ENCODE peak calls at places on chromosome 22, in six cellular contexts. Z is HepG2, Q is SK-N-SH, K is A549, G is K562, A is H1. T is an unnamed sample.
A peak's percentile ranks its signal among the peaks of the same experiment; 100 is the strongest.

GRCh38 chr22:39283312-39284141 is 35.9 kb downstream of the RPL3 start:
- DNase-seq in Z (peak; percentile 86), Q (peak; percentile 58), K (no peak), G (peak; percentile 92), A (no peak), T (no peak)

GRCh38 chr22:32585737-32586136 is 111.1 kb downstream of the FBXO7 start:
- DNase-seq in Z (no peak), Q (no peak), K (no peak), G (no peak), A (no peak), T (no peak)

GRCh38 chr22:25208743-25209505 is 9.3 kb downstream of the CRYBB3 start:
- DNase-seq in Z (no peak), Q (no peak), K (no peak), G (no peak), A (no peak), T (no peak)

GRCh38 chr22:33124471-33124870 is 66.3 kb upstream of the SYN3 start:
- DNase-seq in Z (no peak), Q (no peak), K (no peak), G (no peak), A (no peak), T (no peak)

GRCh38 chr22:46587492-46588278 is 32.5 kb upstream of the GRAMD4 start:
- DNase-seq in Z (no peak), Q (peak; percentile 71), K (no peak), G (no peak), A (no peak), T (peak; percentile 35)

GRCh38 chr22:46614070-46614931 is 5.9 kb upstream of the GRAMD4 start:
- DNase-seq in Z (no peak), Q (no peak), K (no peak), G (no peak), A (no peak), T (peak; percentile 70)

GRCh38 chr22:25969901-25970300 is 199.4 kb upstream of the SEZ6L start:
- DNase-seq in Z (no peak), Q (no peak), K (no peak), G (no peak), A (no peak), T (no peak)

GRCh38 chr22:46372686-46373085 is 37.2 kb downstream of the TRMU start:
- DNase-seq in Z (no peak), Q (no peak), K (no peak), G (no peak), A (no peak), T (no peak)

GRCh38 chr22:21807545-21807944 is 59.9 kb downstream of the MAPK1 start:
- DNase-seq in Z (no peak), Q (peak; percentile 49), K (no peak), G (no peak), A (no peak), T (no peak)

GRCh38 chr22:50621491-50621880 is 6.5 kb downstream of the ARSA start:
- DNase-seq in Z (no peak), Q (peak; percentile 13), K (no peak), G (no peak), A (no peak), T (peak; percentile 69)

GRCh38 chr22:35349704-35350538 is 31.0 kb upstream of the HMOX1 start:
- DNase-seq in Z (no peak), Q (peak; percentile 60), K (no peak), G (no peak), A (no peak), T (no peak)

GRCh38 chr22:28716686-28717085 is 24.9 kb downstream of the CHEK2 start:
- DNase-seq in Z (no peak), Q (no peak), K (no peak), G (no peak), A (no peak), T (no peak)

GRCh38 chr22:33357894-33358440 is 299.8 kb upstream of the SYN3 start:
- DNase-seq in Z (no peak), Q (no peak), K (no peak), G (no peak), A (no peak), T (no peak)

GRCh38 chr22:39478461-39478860 is 21.6 kb downstream of the MGAT3 start:
- DNase-seq in Z (no peak), Q (no peak), K (no peak), G (peak; percentile 55), A (peak; percentile 85), T (no peak)

GRCh38 chr22:20024225-20025087 is 3.5 kb downstream of the TANGO2 start:
- DNase-seq in Z (no peak), Q (no peak), K (no peak), G (no peak), A (no peak), T (no peak)

GRCh38 chr22:46626911-46627805 is 7.0 kb downstream of the GRAMD4 start:
- DNase-seq in Z (no peak), Q (no peak), K (no peak), G (peak; percentile 52), A (peak; percentile 87), T (no peak)

GRCh38 chr22:25354456-25354855 is 135.0 kb downstream of the CRYBB2 start:
- DNase-seq in Z (no peak), Q (no peak), K (no peak), G (no peak), A (no peak), T (no peak)

GRCh38 chr22:47422736-47423135 is 660.3 kb downstream of the TBC1D22A start:
- DNase-seq in Z (no peak), Q (no peak), K (no peak), G (no peak), A (no peak), T (no peak)

GRCh38 chr22:39392341-39392948 is 7.1 kb upstream of the TAB1 start:
- DNase-seq in Z (peak; percentile 41), Q (no peak), K (no peak), G (no peak), A (no peak), T (no peak)

DNA sequence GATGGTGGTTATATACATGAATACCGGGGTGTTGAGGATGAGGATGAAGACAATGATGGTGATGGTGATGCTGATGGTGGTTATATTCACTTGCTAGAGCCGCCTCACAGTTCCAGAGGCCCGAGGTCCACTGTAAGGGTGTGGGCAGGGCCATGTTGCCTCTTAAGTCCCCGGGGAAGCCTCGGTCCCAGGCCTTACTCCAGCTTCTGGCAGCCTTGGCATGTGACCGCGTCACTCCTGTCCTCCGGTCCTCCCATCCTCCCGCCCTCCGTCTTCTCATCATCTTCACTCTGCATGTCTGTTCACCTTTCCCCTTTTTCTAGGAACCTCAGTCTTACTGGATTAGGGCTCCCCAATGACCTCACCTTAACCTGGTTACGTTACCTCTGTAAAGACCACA is 54.6 kb downstream of the IGLL1 start:
- DNase-seq in Z (no peak), Q (no peak), K (no peak), G (no peak), A (no peak), T (no peak)
- TF ChIP-seq CHD2 in Z (no peak), Q (no peak), K (no peak), G (no peak), A (no peak), T (no peak)

GRCh38 chr22:38098410-38099249 is 11.9 kb downstream of the BAIAP2L2 start:
- DNase-seq in Z (no peak), Q (no peak), K (no peak), G (no peak), A (no peak), T (no peak)
- TF ChIP-seq CHD2 in Z (no peak), Q (no peak), K (no peak), G (no peak), A (no peak), T (no peak)

GRCh38 chr22:49268924-49269323 is 558.7 kb downstream of the BRD1 start:
- DNase-seq in Z (no peak), Q (no peak), K (no peak), G (no peak), A (no peak), T (no peak)
- TF ChIP-seq CHD2 in Z (no peak), Q (no peak), K (no peak), G (no peak), A (no peak), T (no peak)

DNA sequence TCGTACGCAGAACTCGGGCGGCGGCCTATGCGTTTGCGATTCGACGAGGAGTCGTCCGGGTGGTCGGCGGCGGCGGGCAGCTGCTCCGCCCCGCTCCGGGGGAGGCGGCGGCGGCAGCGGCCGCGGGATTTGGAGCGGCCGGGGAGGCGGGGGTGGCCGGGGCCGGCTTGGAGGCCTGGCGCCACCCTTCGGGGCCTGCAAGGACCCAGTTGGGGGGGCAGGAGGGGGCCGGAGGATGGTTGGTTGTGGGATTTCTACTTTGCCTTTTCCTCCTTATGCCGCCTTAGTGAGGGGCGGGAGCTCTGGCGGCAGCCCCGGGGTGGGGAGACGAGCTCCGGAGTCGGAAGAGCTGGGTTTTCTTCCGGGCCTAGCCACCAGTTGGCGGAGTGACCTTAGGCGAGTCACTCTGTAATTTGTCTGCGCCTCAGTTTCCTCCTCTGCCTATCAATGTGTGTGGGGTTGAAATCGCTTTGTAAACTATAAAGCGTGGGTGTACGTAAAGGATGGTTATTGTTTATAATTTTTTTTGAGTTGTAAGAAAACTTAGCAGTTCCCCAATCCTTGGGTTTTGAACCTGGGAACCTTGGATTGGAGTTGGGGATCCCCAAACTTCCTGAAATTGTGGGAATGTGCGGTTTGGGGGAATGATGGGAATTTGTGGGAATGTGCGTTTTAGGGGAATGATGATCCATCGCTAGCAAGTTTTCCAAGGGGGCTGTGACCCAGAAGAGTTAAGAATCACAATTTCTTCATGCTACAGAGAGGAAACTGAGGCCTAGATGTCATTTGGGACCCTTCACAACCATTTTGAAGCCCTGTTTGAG is 679 bp downstream of the TUG1 start:
- DNase-seq in Z (peak; percentile 12), Q (no peak), K (peak; percentile 6), G (peak; percentile 61), A (no peak), T (no peak)
- TF ChIP-seq CHD2 in Z (peak; percentile 29), Q (peak; percentile 9), K (no peak), G (no peak), A (no peak), T (no peak)

GRCh38 chr22:18067548-18068341 is 10.0 kb upstream of the PEX26 start:
- DNase-seq in Z (no peak), Q (no peak), K (no peak), G (no peak), A (no peak), T (no peak)
- TF ChIP-seq CHD2 in Z (no peak), Q (no peak), K (no peak), G (no peak), A (no peak), T (no peak)

DNA sequence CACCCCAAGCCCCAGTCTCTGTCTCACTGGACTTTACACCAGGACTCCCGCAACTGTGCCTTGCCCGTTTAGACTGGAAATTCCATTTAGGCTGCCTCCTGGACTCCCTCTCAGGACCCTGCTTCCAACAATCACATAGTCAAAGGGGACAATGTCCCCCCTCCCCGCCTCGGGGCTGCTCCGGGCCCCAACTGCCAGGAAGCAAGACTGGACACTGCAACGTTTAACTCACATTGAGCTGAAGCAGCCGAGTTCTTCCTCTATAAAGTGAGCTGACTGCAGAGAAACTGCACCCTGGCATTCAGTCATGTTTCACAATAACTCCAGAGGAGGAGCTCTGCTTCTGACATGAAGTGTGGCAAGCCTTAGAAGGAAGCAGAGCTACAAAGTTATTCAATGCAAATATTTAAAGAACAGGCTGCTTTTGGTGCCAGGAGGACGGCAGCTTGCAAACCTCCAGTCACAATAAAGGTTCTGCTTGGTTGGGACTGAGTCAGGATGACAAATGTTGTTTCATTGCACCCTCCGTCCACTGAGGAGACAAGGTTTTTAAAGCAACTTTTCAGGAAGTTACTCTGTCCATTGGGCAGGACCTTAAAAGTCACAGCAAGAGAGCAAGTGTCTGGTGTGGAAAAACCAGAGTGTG is 19.9 kb downstream of the PACSIN2 start:
- DNase-seq in Z (peak; percentile 98), Q (no peak), K (peak; percentile 71), G (no peak), A (no peak), T (peak; percentile 46)
- TF ChIP-seq CHD2 in Z (no peak), Q (no peak), K (no peak), G (no peak), A (no peak), T (no peak)

T was measured in GM12878.